ENCODE peak calls at places on chromosomes 13 and 19, in five cellular contexts. A, V, Q, N and U are unnamed samples.
A peak's percentile ranks its signal among the peaks of the same experiment; 100 is the strongest.

GRCh38 chr13:73697166-73697565 is 437.0 kb downstream of the KLF12 start:
- DNase-seq in Q (no peak), A (no peak), V (no peak), N (no peak), U (no peak)

GRCh38 chr19:15014579-15014978 is 34.7 kb upstream of the CASP14 start:
- DNase-seq in A (no peak), Q (no peak), N (no peak), V (no peak), U (no peak)

GRCh38 chr19:31541396-31541795 is 192.2 kb upstream of the TSHZ3 start:
- DNase-seq in A (no peak), N (no peak), V (no peak), Q (no peak), U (no peak)

GRCh38 chr13:98706446-98707110 is 45.9 kb downstream of the SLC15A1 start:
- DNase-seq in V (peak; percentile 41), N (no peak), Q (no peak), A (peak; percentile 26), U (no peak)

GRCh38 chr19:19404879-19405860 is at the start of gene GATAD2A:
- DNase-seq in N (peak; percentile 97), V (peak; percentile 93), Q (peak; percentile 94), A (peak; percentile 95), U (peak; percentile 96)

GRCh38 chr19:53884256-53884655 is 2.3 kb downstream of the PRKCG start:
- DNase-seq in V (no peak), Q (no peak), A (no peak), N (no peak), U (no peak)

GRCh38 chr13:31591834-31592233 is 147.5 kb upstream of the RXFP2 start:
- DNase-seq in A (no peak), V (no peak), N (no peak), Q (no peak), U (no peak)

GRCh38 chr13:100987993-100988392 is 313.4 kb upstream of the TMTC4 start:
- DNase-seq in V (peak; percentile 75), Q (no peak), N (no peak), A (peak; percentile 27), U (no peak)

GRCh38 chr19:38759590-38760003 is 13.7 kb downstream of the LGALS7 start:
- DNase-seq in A (no peak), V (no peak), N (no peak), Q (no peak), U (no peak)

DNA sequence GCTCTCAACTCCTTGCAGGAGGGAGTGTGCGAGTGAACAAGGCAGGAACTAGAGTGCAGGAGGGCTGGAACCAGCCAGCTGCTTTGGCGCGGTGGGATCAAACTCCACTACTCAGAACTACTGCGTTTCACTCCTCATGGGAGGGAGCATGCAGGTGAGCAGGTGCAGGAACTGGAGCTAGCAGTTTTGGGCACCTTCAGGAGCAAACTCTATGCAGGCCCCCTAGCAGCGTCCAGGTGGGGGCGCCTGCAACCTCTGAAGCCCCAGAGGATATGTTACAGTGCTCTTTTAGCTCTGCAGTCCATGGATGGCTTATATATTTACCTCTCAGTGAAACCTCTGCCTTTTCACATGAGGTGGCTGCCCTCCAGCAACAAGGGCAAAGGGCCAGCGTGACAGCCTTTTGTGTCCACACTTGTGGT is 1303.4 kb downstream of the PCDH9 start:
- DNase-seq in A (peak; percentile 85), Q (no peak), V (no peak), N (no peak), U (no peak)
- TF ChIP-seq CTCF in A (peak; percentile 69), Q (no peak), V (peak; percentile 44), N (no peak), U (peak; percentile 31)

GRCh38 chr19:17488593-17489391 is 18.5 kb downstream of the SLC27A1 start:
- DNase-seq in N (peak; percentile 71), A (peak; percentile 92), Q (peak; percentile 74), V (no peak), U (peak; percentile 84)

GRCh38 chr19:17487240-17488121 is 17.2 kb downstream of the SLC27A1 start:
- DNase-seq in Q (no peak), N (no peak), V (no peak), A (no peak), U (no peak)

GRCh38 chr19:17490411-17490810 is 20.1 kb downstream of the SLC27A1 start:
- DNase-seq in Q (no peak), V (no peak), N (no peak), A (no peak), U (no peak)

GRCh38 chr19:17491287-17491686 is 20.2 kb upstream of the PGLS start:
- DNase-seq in Q (no peak), V (no peak), N (no peak), A (no peak), U (no peak)

DNA sequence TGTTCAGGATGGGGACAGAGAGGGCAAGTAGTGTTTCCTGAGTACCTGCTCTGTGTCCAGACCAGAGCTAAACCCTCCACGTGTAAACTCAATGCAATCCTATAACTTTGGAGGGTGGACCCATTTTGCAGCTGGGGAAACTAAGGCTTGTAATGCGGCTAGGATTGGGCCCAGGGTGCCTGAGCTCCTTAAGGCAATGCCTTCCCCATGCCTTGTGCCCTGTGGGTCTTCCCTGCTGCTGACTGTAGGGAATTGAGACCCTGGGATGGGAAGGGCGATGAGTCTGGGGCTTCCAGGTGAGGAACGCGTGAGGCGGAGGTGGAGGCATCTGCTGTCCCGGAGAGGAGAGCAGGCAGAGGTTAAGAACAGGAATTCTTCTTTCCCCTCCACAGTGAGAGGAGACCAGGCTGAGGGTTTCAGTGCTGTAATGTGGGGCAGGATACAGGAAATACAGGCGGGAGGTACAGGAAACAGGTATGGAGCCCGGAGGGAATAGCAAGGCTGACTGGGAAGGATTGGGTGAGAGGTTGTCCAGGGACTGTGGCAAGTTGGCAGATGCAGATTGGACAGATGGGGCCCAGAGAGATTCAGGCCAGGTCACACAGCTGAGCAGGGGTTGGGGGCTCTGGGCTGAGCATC is 19.2 kb downstream of the SLC27A1 start:
- DNase-seq in Q (no peak), V (no peak), A (no peak), N (no peak), U (no peak)
- TF ChIP-seq CTCF in Q (no peak), V (no peak), A (peak; percentile 28), N (no peak), U (no peak)

DNA sequence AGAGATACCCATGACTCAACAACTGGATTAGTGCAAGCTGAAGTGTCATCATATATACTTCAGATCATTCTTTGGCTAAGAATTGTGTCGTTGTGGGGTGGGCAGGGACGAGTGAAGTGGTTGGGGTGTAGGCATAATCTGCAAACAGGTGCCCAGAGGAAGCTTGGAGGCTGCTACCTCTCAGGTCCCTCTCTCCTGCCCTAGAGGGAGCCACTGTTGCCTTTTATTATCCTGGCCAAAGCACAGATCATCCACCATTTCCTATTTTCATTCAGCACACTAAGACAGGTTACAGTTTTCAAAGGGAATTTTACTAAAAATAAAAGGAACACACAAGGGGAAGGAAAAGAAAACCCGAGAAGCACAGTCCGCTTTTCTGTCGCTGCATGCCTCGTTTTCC is 126.6 kb downstream of the HS6ST3 start:
- DNase-seq in Q (no peak), A (no peak), V (no peak), N (no peak), U (no peak)
- TF ChIP-seq CTCF in Q (no peak), A (no peak), V (no peak), N (no peak), U (no peak)

DNA sequence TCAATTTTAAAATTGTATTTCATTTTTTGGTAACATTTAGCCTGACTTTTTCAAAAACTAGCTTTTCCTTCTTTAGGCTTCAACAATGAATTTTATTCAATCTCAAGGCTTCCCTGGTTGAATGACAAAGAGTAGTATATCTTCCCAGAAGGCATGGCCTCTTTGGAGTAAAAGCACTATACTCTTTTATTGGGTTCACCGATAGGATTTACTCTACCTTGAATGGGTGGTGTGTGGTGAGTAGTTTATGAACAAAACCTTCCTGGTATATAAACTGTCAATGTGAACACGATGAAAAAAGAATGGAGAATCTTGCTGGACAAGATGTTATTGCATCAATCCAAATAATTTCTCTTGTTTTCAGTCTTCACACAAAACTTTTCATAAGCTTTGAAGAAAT is 167.7 kb downstream of the DACH1 start:
- DNase-seq in V (no peak), A (no peak), Q (no peak), N (no peak), U (no peak)
- TF ChIP-seq CTCF in V (no peak), A (no peak), Q (no peak), N (no peak), U (no peak)

GRCh38 chr13:33003458-33004019 is 12.7 kb upstream of the KL start:
- DNase-seq in Q (no peak), N (no peak), V (no peak), A (no peak), U (no peak)
- TF ChIP-seq CTCF in Q (no peak), N (no peak), V (no peak), A (no peak), U (no peak)

DNA sequence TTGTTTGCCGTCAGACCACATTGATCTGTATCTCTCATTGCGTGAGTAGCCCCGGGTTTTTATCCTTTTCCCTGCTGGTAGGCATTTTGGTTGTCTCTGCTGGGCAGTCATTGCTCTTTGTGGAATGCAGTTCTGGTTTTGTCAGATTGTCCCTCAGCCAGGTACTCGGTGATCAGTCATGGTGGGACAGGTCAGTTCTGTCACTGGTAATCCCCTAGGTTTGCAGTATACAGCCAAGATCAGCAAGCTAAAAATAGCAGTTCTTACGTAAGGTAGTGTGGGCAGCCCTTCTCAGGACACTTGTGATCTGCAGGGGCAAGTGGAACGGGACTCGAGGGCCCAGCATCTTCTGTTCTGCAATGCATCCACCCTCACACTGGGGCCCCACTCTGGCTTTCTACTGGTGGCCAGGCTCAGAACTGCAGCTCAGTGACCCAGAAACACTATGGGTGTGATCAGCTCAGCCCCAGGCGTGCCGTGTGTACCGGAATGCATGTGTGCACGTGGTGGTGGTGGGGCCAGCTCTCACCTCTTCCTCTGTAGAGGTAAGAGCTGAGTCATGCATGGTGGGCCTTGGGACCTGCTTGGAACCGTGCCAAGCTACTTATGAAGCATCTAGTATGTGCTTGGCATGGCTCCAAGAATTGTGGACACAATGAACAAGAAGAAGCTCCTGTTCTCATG is 6.3 kb downstream of the PLEKHF1 start:
- DNase-seq in V (peak; percentile 86), A (peak; percentile 60), Q (peak; percentile 69), N (peak; percentile 67), U (no peak)
- TF ChIP-seq CTCF in V (peak; percentile 44), A (no peak), Q (peak; percentile 64), N (no peak), U (peak; percentile 49)

GRCh38 chr19:51470966-51471365 is 7.4 kb upstream of the CEACAM18 start:
- DNase-seq in V (peak; percentile 17), Q (no peak), A (peak; percentile 76), N (no peak), U (no peak)
- TF ChIP-seq CTCF in V (no peak), Q (no peak), A (no peak), N (no peak), U (no peak)

DNA sequence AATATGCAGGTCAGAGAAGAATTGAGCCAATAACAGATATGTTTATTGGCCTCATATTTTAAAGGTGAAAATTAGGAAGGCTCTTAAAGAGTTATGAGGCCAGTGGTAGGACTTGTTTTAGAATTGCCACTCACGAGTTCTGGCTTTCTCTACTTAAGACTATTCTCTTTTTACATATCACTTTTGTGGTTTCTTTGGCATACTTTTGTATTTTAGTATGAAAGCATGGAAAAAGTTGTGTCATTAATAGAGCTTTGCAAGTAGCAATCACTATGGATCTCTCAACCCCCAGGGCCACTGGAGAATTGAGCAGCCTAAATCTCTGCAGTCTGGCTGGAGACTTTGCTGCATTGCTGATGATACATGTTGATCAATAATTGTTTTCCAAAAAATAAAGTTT is 64.6 kb upstream of the SOX21 start:
- DNase-seq in V (no peak), N (no peak), A (no peak), Q (no peak), U (no peak)
- TF ChIP-seq CTCF in V (no peak), N (no peak), A (no peak), Q (no peak), U (no peak)